ENCODE peak calls at places on chromosome 14, in four cellular contexts. A is K562, X is HepG2, Q is GM12878. M is an unnamed sample.

GRCh38 chr14:58846682-58847465 is 209.1 kb downstream of the DACT1 start:
- DNase-seq in A (no peak), X (no peak), Q (no peak), M (peak)

GRCh38 chr14:78074546-78074945 is 95.6 kb upstream of the NRXN3 start:
- DNase-seq in A (no peak), X (no peak), Q (no peak), M (no peak)

GRCh38 chr14:63204407-63205280 is at the start of gene RHOJ:
- DNase-seq in A (no peak), X (no peak), Q (no peak), M (peak)

GRCh38 chr14:32038876-32039275 is 38.2 kb upstream of the ARHGAP5 start:
- DNase-seq in A (no peak), X (no peak), Q (no peak), M (no peak)

GRCh38 chr14:75604979-75605825 is 26.8 kb downstream of the FLVCR2 start:
- DNase-seq in A (peak), X (no peak), Q (no peak), M (no peak)

GRCh38 chr14:58817846-58818245 is 180.1 kb downstream of the DACT1 start:
- DNase-seq in A (no peak), X (no peak), Q (no peak), M (no peak)

GRCh38 chr14:94562941-94563883 is 2.0 kb downstream of the SERPINA4 start:
- DNase-seq in A (no peak), X (no peak), Q (no peak), M (no peak)

GRCh38 chr14:70595443-70596185 is 4.8 kb downstream of the MED6 start:
- DNase-seq in A (no peak), X (no peak), Q (no peak), M (peak)

GRCh38 chr14:100827140-100827517 is 1.2 kb downstream of the MEG3 start:
- DNase-seq in A (no peak), X (no peak), Q (no peak), M (no peak)
- H3K4me3 ChIP-seq in A (no peak), X (no peak), Q (no peak), M (no peak)

GRCh38 chr14:51787352-51787751 is 73.1 kb upstream of the GNG2 start:
- DNase-seq in A (no peak), X (no peak), Q (no peak), M (no peak)

GRCh38 chr14:51786227-51786626 is 74.2 kb upstream of the GNG2 start:
- DNase-seq in A (no peak), X (no peak), Q (no peak), M (no peak)

GRCh38 chr14:51792819-51793218 is 67.6 kb upstream of the GNG2 start:
- DNase-seq in A (no peak), X (no peak), Q (no peak), M (no peak)

GRCh38 chr14:51784466-51784865 is 75.9 kb upstream of the GNG2 start:
- DNase-seq in A (no peak), X (no peak), Q (no peak), M (no peak)

GRCh38 chr14:51789631-51790030 is 70.8 kb upstream of the GNG2 start:
- DNase-seq in A (no peak), X (no peak), Q (no peak), M (no peak)
- TF ChIP-seq CREB1 in A (no peak), X (no peak), Q (no peak), M (no peak)

GRCh38 chr14:23034498-23035302 is at the start of gene PSMB5:
- DNase-seq in A (peak), X (peak), Q (peak), M (peak)
- TF ChIP-seq REST in A (peak), X (peak), Q (no peak), M (no peak)

GRCh38 chr14:104115691-104116543 is 22.5 kb upstream of the KIF26A start:
- DNase-seq in A (no peak), X (no peak), Q (no peak), M (no peak)

GRCh38 chr14:104116544-104117340 is 21.6 kb upstream of the KIF26A start:
- DNase-seq in A (no peak), X (no peak), Q (no peak), M (peak)

GRCh38 chr14:104119119-104119699 is 19.2 kb upstream of the KIF26A start:
- DNase-seq in A (no peak), X (no peak), Q (no peak), M (no peak)

GRCh38 chr14:104118006-104118844 is 20.2 kb upstream of the KIF26A start:
- DNase-seq in A (no peak), X (no peak), Q (no peak), M (no peak)

DNA sequence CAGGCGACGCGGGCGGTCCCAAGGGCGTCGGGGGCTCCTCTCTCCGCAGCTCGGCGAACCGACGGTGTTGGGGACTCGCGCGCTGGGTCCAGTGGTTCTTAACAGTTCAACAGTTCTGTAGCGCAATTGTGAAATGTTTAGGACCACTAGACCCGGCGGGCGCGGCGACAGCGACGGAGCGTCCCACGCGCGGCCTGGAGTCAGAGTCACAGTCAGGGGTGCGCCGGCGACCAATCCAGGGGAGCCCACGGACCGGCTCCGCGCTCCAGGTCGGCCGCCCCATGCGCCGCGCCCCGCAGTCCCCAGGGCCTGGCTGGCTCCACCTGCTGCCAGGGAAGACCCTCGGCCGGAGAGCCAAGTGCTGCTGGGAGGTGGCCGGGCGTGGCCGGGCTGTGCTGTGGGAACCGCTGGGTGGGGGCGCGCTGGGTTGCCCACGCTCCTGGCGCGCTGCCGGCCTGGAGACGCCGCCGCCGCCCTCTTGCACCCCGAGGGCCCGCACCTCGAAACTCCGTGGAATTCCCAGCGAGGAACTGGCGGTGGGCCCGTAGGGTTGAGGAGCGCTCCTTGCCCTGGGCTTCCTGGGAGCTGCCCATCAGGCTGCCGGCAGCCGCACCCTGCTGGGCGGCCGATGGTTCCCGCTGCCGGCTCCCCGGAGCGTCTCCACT is 20.9 kb upstream of the KIF26A start:
- DNase-seq in A (no peak), X (no peak), Q (no peak), M (no peak)
- H3K4me3 ChIP-seq in A (no peak), X (no peak), Q (no peak), M (peak)

GRCh38 chr14:21476925-21477681 is at the start of the genes RAB2B and TOX4:
- DNase-seq in A (peak), X (peak), Q (peak), M (peak)

GRCh38 chr14:21475767-21476525 is 813 bp downstream of the RAB2B start:
- DNase-seq in A (peak), X (peak), Q (no peak), M (no peak)

GRCh38 chr14:21476526-21476924 is 234 bp downstream of the RAB2B start:
- DNase-seq in A (peak), X (peak), Q (no peak), M (no peak)
- TF ChIP-seq CREB1 in A (no peak), X (no peak), Q (no peak), M (no peak)

DNA sequence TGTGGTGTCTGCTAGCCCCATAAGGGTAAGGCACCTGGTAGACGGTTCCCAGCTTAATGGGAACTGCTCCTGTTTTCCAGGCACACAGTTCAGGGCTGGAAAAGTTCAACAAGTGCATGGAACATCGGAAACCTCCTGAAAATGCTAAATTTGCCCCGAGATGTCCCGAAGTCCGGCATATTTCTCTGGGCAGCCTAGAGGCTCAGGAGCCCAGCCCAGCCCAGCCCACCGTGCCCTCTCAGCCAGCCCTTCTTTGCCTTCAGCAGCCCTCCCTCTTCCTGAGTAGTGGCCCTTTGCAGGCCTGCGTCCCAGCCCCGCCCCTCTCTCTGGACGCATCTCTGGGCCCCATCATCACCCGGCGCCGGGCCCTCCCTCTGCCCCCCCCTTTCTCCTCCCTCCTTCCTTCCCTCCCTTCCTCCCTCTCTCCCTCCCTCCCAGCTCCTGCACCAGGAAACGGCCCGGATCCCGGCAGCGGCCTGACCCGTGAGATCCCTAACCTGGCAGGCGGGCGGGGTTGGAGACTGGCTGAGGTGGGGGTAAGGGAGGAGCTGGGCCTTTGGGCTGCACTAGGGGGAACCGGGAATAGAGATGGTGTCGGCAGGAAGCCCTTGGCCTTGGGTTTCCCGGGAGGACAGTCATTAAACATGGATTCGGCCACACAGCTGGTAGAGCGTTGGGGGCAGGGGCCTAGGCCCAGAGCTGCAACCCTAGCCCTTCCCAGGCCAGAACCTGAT is at the start of gene BCL2L2:
- DNase-seq in A (peak), X (peak), Q (no peak), M (peak)
- TF ChIP-seq REST in A (no peak), X (peak), Q (no peak), M (no peak)

GRCh38 chr14:22472466-22472865 is 116.6 kb downstream of the DAD1 start:
- DNase-seq in A (no peak), X (no peak), Q (no peak), M (no peak)
- H3K4me3 ChIP-seq in A (no peak), X (no peak), Q (no peak), M (no peak)

DNA sequence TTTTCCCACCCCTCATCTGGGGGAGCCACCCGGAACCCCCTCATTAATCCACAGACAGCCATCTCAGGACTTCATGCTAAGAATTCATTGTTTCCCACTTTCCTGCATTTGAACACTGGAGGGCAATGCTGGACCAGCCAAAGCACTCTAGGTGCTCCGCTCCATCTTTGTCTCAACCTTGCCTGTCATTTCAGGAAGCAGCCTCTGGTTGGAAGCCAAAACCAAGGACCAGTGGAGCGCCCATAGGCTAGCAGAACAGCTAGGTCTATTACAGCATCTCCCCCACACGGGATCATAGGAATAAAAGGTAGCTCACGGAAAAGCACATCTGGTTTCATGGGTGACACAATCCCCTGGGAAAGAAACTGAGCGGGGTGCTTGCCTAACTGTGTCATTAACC is 197.1 kb downstream of the DAD1 start:
- DNase-seq in A (peak), X (peak), Q (peak), M (peak)
- TF ChIP-seq CREB1 in A (no peak), X (no peak), Q (peak), M (no peak)